ENCODE peak calls at places on chromosomes 11 and 22, in four cellular contexts. One of them, this sample, is unnamed.

GRCh38 chr11:66240781-66241136 is 27.7 kb upstream of the RAB1B start:
- DNase-seq in activated T-cell treated with anti-CD3 and anti-CD28 coated beads, Interleukin-2, amount 50 U/mL, for 48 hours: no peak
- DNase-seq in naive thymus-derived CD8-positive, alpha-beta T cell: no peak
- DNase-seq in stimulated activated CD8-positive, alpha-beta memory T cell treated with anti-CD3 and anti-CD28 coated beads, Interleukin-2, amount 100 ng/mL, for 1 hour: no peak
- DNase-seq in this sample: no peak

GRCh38 chr22:47784367-47784983 is 1022.0 kb downstream of the TBC1D22A start:
- DNase-seq in activated T-cell treated with anti-CD3 and anti-CD28 coated beads, Interleukin-2, amount 50 U/mL, for 48 hours: no peak
- DNase-seq in naive thymus-derived CD8-positive, alpha-beta T cell: no peak
- DNase-seq in stimulated activated CD8-positive, alpha-beta memory T cell treated with anti-CD3 and anti-CD28 coated beads, Interleukin-2, amount 100 ng/mL, for 1 hour: no peak
- DNase-seq in this sample: no peak

GRCh38 chr22:41620646-41621098 is at the start of gene DESI1:
- DNase-seq in activated T-cell treated with anti-CD3 and anti-CD28 coated beads, Interleukin-2, amount 50 U/mL, for 48 hours: no peak
- DNase-seq in naive thymus-derived CD8-positive, alpha-beta T cell: no peak
- DNase-seq in stimulated activated CD8-positive, alpha-beta memory T cell treated with anti-CD3 and anti-CD28 coated beads, Interleukin-2, amount 100 ng/mL, for 1 hour: no peak
- DNase-seq in this sample: no peak

GRCh38 chr11:44780940-44781631 is 54.3 kb downstream of the TSPAN18 start:
- DNase-seq in activated T-cell treated with anti-CD3 and anti-CD28 coated beads, Interleukin-2, amount 50 U/mL, for 48 hours: no peak
- DNase-seq in naive thymus-derived CD8-positive, alpha-beta T cell: no peak
- DNase-seq in stimulated activated CD8-positive, alpha-beta memory T cell treated with anti-CD3 and anti-CD28 coated beads, Interleukin-2, amount 100 ng/mL, for 1 hour: no peak
- DNase-seq in this sample: no peak

GRCh38 chr11:119586181-119586580 is 142.8 kb downstream of the NECTIN1 start:
- DNase-seq in activated T-cell treated with anti-CD3 and anti-CD28 coated beads, Interleukin-2, amount 50 U/mL, for 48 hours: no peak
- DNase-seq in naive thymus-derived CD8-positive, alpha-beta T cell: no peak
- DNase-seq in stimulated activated CD8-positive, alpha-beta memory T cell treated with anti-CD3 and anti-CD28 coated beads, Interleukin-2, amount 100 ng/mL, for 1 hour: no peak
- DNase-seq in this sample: no peak

GRCh38 chr22:40498454-40499186 is 128.2 kb downstream of the SGSM3 start:
- DNase-seq in activated T-cell treated with anti-CD3 and anti-CD28 coated beads, Interleukin-2, amount 50 U/mL, for 48 hours: no peak
- DNase-seq in naive thymus-derived CD8-positive, alpha-beta T cell: no peak
- DNase-seq in stimulated activated CD8-positive, alpha-beta memory T cell treated with anti-CD3 and anti-CD28 coated beads, Interleukin-2, amount 100 ng/mL, for 1 hour: no peak
- DNase-seq in this sample: peak; percentile 94

GRCh38 chr11:20873054-20873453 is 203.7 kb downstream of the NELL1 start:
- DNase-seq in activated T-cell treated with anti-CD3 and anti-CD28 coated beads, Interleukin-2, amount 50 U/mL, for 48 hours: no peak
- DNase-seq in naive thymus-derived CD8-positive, alpha-beta T cell: no peak
- DNase-seq in stimulated activated CD8-positive, alpha-beta memory T cell treated with anti-CD3 and anti-CD28 coated beads, Interleukin-2, amount 100 ng/mL, for 1 hour: no peak
- DNase-seq in this sample: no peak

GRCh38 chr22:26894362-26894761 is 237.0 kb downstream of the MIAT start:
- DNase-seq in activated T-cell treated with anti-CD3 and anti-CD28 coated beads, Interleukin-2, amount 50 U/mL, for 48 hours: no peak
- DNase-seq in naive thymus-derived CD8-positive, alpha-beta T cell: no peak
- DNase-seq in stimulated activated CD8-positive, alpha-beta memory T cell treated with anti-CD3 and anti-CD28 coated beads, Interleukin-2, amount 100 ng/mL, for 1 hour: no peak
- DNase-seq in this sample: no peak

GRCh38 chr11:104897891-104898684 is at the start of gene CASP12:
- DNase-seq in activated T-cell treated with anti-CD3 and anti-CD28 coated beads, Interleukin-2, amount 50 U/mL, for 48 hours: no peak
- DNase-seq in naive thymus-derived CD8-positive, alpha-beta T cell: no peak
- DNase-seq in stimulated activated CD8-positive, alpha-beta memory T cell treated with anti-CD3 and anti-CD28 coated beads, Interleukin-2, amount 100 ng/mL, for 1 hour: no peak
- DNase-seq in this sample: no peak

GRCh38 chr11:31240340-31240904 is 129.1 kb downstream of the DCDC1 start:
- DNase-seq in activated T-cell treated with anti-CD3 and anti-CD28 coated beads, Interleukin-2, amount 50 U/mL, for 48 hours: no peak
- DNase-seq in naive thymus-derived CD8-positive, alpha-beta T cell: no peak
- DNase-seq in stimulated activated CD8-positive, alpha-beta memory T cell treated with anti-CD3 and anti-CD28 coated beads, Interleukin-2, amount 100 ng/mL, for 1 hour: no peak
- DNase-seq in this sample: peak; percentile 30

GRCh38 chr11:57427692-57428082 is 766 bp upstream of the SLC43A3 start:
- DNase-seq in activated T-cell treated with anti-CD3 and anti-CD28 coated beads, Interleukin-2, amount 50 U/mL, for 48 hours: no peak
- DNase-seq in naive thymus-derived CD8-positive, alpha-beta T cell: no peak
- DNase-seq in stimulated activated CD8-positive, alpha-beta memory T cell treated with anti-CD3 and anti-CD28 coated beads, Interleukin-2, amount 100 ng/mL, for 1 hour: no peak
- DNase-seq in this sample: peak; percentile 91

GRCh38 chr22:45999379-45999971 is 22.5 kb upstream of the WNT7B start:
- DNase-seq in activated T-cell treated with anti-CD3 and anti-CD28 coated beads, Interleukin-2, amount 50 U/mL, for 48 hours: no peak
- DNase-seq in naive thymus-derived CD8-positive, alpha-beta T cell: peak; percentile 31
- DNase-seq in stimulated activated CD8-positive, alpha-beta memory T cell treated with anti-CD3 and anti-CD28 coated beads, Interleukin-2, amount 100 ng/mL, for 1 hour: no peak
- DNase-seq in this sample: no peak

GRCh38 chr22:22745225-22746060 is 101.0 kb downstream of the GGTLC2 start:
- DNase-seq in activated T-cell treated with anti-CD3 and anti-CD28 coated beads, Interleukin-2, amount 50 U/mL, for 48 hours: peak; percentile 61
- DNase-seq in naive thymus-derived CD8-positive, alpha-beta T cell: no peak
- DNase-seq in stimulated activated CD8-positive, alpha-beta memory T cell treated with anti-CD3 and anti-CD28 coated beads, Interleukin-2, amount 100 ng/mL, for 1 hour: peak; percentile 20
- DNase-seq in this sample: peak; percentile 16

GRCh38 chr11:36447947-36448346 is 62.1 kb downstream of the TRAF6 start:
- DNase-seq in activated T-cell treated with anti-CD3 and anti-CD28 coated beads, Interleukin-2, amount 50 U/mL, for 48 hours: no peak
- DNase-seq in naive thymus-derived CD8-positive, alpha-beta T cell: no peak
- DNase-seq in stimulated activated CD8-positive, alpha-beta memory T cell treated with anti-CD3 and anti-CD28 coated beads, Interleukin-2, amount 100 ng/mL, for 1 hour: no peak
- DNase-seq in this sample: no peak

This sample was measured in AG10803.